ENCODE peak calls at places on chromosome 6, in ten cellular contexts. P is fibroblast of lung; Q is CD8-positive, alpha-beta T cell; B is PC-3; F is uterus; Z is dorsolateral prefrontal cortex; I is breast epithelium; C is transverse colon; W is stomach; T is psoas muscle. K is an unnamed sample.

GRCh38 chr6:170522565-170523183 is 30.4 kb downstream of the PSMB1 start:
- DNase-seq in P (peak; percentile 17), Q (no peak), B (peak; percentile 9), F (no peak), Z (no peak), I (no peak), C (no peak), W (no peak), T (no peak), K (no peak)

GRCh38 chr6:153595903-153596302 is 443.1 kb upstream of the OPRM1 start:
- DNase-seq in P (peak; percentile 8), Q (no peak), B (peak; percentile 3), F (no peak), Z (no peak), I (no peak), C (no peak), W (no peak), T (no peak), K (no peak)

GRCh38 chr6:7846971-7847818 is 63.4 kb downstream of the TXNDC5 start:
- DNase-seq in P (peak; percentile 50), Q (no peak), B (no peak), F (no peak), Z (no peak), I (no peak), C (no peak), W (no peak), T (no peak), K (no peak)

GRCh38 chr6:86712039-86712438 is 225.3 kb upstream of the HTR1E start:
- DNase-seq in P (no peak), Q (no peak), B (no peak), F (no peak), Z (no peak), I (no peak), C (no peak), W (no peak), T (no peak), K (no peak)

GRCh38 chr6:81752084-81752968 is at the start of gene TENT5A:
- DNase-seq in P (peak; percentile 93), Q (peak; percentile 76), B (peak; percentile 84), F (peak; percentile 92), Z (peak; percentile 77), I (peak; percentile 94), C (peak; percentile 95), W (peak; percentile 94), T (peak; percentile 93), K (peak; percentile 82)

GRCh38 chr6:111482959-111483735 is at the start of gene REV3L:
- DNase-seq in P (peak; percentile 86), Q (peak; percentile 78), B (peak; percentile 75), F (peak; percentile 94), Z (peak; percentile 83), I (peak; percentile 81), C (peak; percentile 92), W (peak; percentile 85), T (peak; percentile 90), K (peak; percentile 87)

GRCh38 chr6:63458480-63459115 is 113.7 kb upstream of the LOC128125822 start:
- DNase-seq in P (no peak), Q (no peak), B (no peak), F (no peak), Z (no peak), I (no peak), C (no peak), W (no peak), T (no peak), K (no peak)

GRCh38 chr6:69827491-69827890 is 30.7 kb upstream of the LMBRD1 start:
- DNase-seq in P (peak; percentile 78), Q (no peak), B (peak; percentile 3), F (no peak), Z (no peak), I (no peak), C (no peak), W (no peak), T (no peak), K (no peak)

GRCh38 chr6:137095093-137095492 is 50.3 kb upstream of the IL20RA start:
- DNase-seq in P (no peak), Q (no peak), B (no peak), F (no peak), Z (no peak), I (no peak), C (no peak), W (no peak), T (no peak), K (no peak)

GRCh38 chr6:144528605-144529425 is 243.7 kb downstream of the UTRN start:
- DNase-seq in P (peak; percentile 58), Q (no peak), B (peak; percentile 15), F (no peak), Z (no peak), I (no peak), C (no peak), W (no peak), T (no peak), K (no peak)

GRCh38 chr6:52995913-52996685 is 1.0 kb upstream of the GSTA4 start:
- DNase-seq in P (peak; percentile 89), Q (no peak), B (peak; percentile 75), F (peak; percentile 39), Z (no peak), I (no peak), C (peak; percentile 48), W (no peak), T (peak; percentile 46), K (peak; percentile 10)

GRCh38 chr6:158697798-158698197 is 47.9 kb downstream of the SYTL3 start:
- DNase-seq in P (peak; percentile 90), Q (no peak), B (no peak), F (no peak), Z (no peak), I (no peak), C (no peak), W (no peak), T (no peak), K (no peak)

GRCh38 chr6:81605526-81605925 is 147.0 kb downstream of the TENT5A start:
- DNase-seq in P (no peak), Q (no peak), B (no peak), F (no peak), Z (no peak), I (no peak), C (no peak), W (no peak), T (no peak), K (no peak)

GRCh38 chr6:109059591-109060021 is 35.0 kb downstream of the SESN1 start:
- DNase-seq in P (peak; percentile 19), Q (no peak), B (peak; percentile 29), F (no peak), Z (no peak), I (no peak), C (no peak), W (no peak), T (no peak), K (no peak)
- TF ChIP-seq CTCF in P (no peak), Q (no peak), B (peak; percentile 56), F (no peak), Z (peak; percentile 53), I (peak; percentile 21), C (no peak), W (peak; percentile 15), T (peak; percentile 38), K (no peak)

GRCh38 chr6:71388846-71389543 is 100.4 kb downstream of the OGFRL1 start:
- DNase-seq in P (peak; percentile 60), Q (no peak), B (no peak), F (no peak), Z (no peak), I (no peak), C (no peak), W (no peak), T (no peak), K (no peak)

GRCh38 chr6:71385111-71385822 is 96.7 kb downstream of the OGFRL1 start:
- DNase-seq in P (no peak), Q (no peak), B (no peak), F (no peak), Z (no peak), I (no peak), C (no peak), W (no peak), T (no peak), K (no peak)

GRCh38 chr6:71388068-71388744 is 99.6 kb downstream of the OGFRL1 start:
- DNase-seq in P (no peak), Q (no peak), B (peak; percentile 39), F (no peak), Z (no peak), I (no peak), C (no peak), W (no peak), T (no peak), K (no peak)

GRCh38 chr6:71386215-71386614 is 97.6 kb downstream of the OGFRL1 start:
- DNase-seq in P (no peak), Q (no peak), B (peak; percentile 78), F (no peak), Z (no peak), I (no peak), C (no peak), W (no peak), T (no peak), K (no peak)

GRCh38 chr6:71387179-71387578 is 98.6 kb downstream of the OGFRL1 start:
- DNase-seq in P (peak; percentile 58), Q (no peak), B (no peak), F (no peak), Z (no peak), I (no peak), C (no peak), W (no peak), T (no peak), K (no peak)
- H3K27ac ChIP-seq in P (no peak overlapping the region), Q (no peak overlapping the region), B (peak overlapping the region; percentile 89), F (no peak overlapping the region), Z (no peak overlapping the region), I (no peak overlapping the region), C (no peak overlapping the region), W (no peak overlapping the region), T (no peak overlapping the region), K (no peak overlapping the region)

DNA sequence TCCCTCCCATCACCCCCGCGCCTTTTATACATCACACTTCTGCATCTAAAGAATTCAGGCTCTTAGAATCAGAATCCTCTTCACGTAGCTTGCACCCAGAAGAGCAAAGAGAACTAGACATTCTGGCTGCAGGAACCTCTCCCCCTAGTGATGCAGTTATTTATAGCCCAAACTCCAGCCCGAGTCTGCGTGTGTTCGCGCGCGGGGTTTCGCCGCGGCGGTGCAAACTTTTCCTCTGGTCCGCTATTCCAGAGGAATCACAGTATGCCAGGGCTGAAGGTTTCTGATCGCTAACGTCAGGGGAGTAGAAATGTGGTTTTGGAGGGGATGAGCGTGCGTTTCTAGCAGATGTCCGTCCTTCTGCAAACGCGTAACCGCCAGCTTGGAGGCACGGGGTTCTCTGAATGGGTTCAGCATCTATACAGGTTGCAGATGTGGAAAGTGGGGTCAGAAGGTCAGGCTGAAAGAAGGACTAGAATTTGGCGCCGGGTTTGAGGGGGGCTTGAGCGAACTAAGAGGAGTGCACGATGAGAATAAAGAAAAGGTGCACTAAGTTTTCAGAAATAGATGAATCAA is 1.9 kb downstream of the EPHA7 start:
- DNase-seq in P (peak; percentile 27), Q (no peak), B (peak; percentile 7), F (no peak), Z (peak; percentile 52), I (no peak), C (no peak), W (no peak), T (no peak), K (no peak)
- H3K27me3 ChIP-seq in P (peaks cover 16% of the 10 kb centered on the region), Q (peaks cover 15% of the 10 kb centered on the region), B (peaks cover 49% of the 10 kb centered on the region), F (peaks cover 57% of the 10 kb centered on the region), Z (no peaks in the 10 kb centered on the region), I (peaks cover 83% of the 10 kb centered on the region), C (peaks cover 87% of the 10 kb centered on the region), W (no peaks in the 10 kb centered on the region), T (peaks cover 92% of the 10 kb centered on the region), K (peaks cover 60% of the 10 kb centered on the region)

DNA sequence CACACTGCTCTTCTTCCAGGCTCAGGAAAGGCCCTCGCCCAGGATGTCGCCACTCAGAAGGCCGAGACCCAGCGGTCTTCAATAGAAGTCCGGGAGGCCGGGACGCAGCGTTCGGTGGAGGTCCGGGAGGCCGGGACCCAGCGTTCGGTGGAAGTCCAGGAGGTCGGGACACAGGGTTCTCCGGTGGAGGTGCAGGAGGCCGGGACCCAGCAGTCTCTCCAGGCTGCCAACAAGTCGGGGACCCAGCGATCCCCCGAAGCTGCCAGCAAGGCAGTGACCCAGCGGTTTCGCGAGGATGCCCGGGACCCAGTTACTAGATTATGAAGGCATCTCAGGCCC is 1.0 kb downstream of the KHDC3L start:
- DNase-seq in P (no peak), Q (no peak), B (no peak), F (no peak), Z (no peak), I (no peak), C (no peak), W (no peak), T (no peak), K (no peak)
- TF ChIP-seq CTCF in P (no peak), Q (no peak), B (no peak), F (no peak), Z (no peak), I (no peak), C (no peak), W (no peak), T (no peak), K (no peak)